ENCODE peak calls at places on chromosomes 12 and 14, in four cellular contexts. One of them, this sample, is unnamed.

GRCh38 chr14:50410921-50411320 is 14.2 kb upstream of the CDKL1 start:
- DNase-seq in A549: no peak
- DNase-seq in K562: no peak
- DNase-seq in WTC11: no peak
- DNase-seq in this sample: no peak

GRCh38 chr14:51365241-51365940 is 125.3 kb downstream of the TMX1 start:
- DNase-seq in A549: no peak
- DNase-seq in K562: no peak
- DNase-seq in WTC11: no peak
- DNase-seq in this sample: no peak

GRCh38 chr12:47989023-47989417 is 15.3 kb downstream of the COL2A1 start:
- DNase-seq in A549: no peak
- DNase-seq in K562: no peak
- DNase-seq in WTC11: no peak
- DNase-seq in this sample: no peak

GRCh38 chr12:63319386-63319785 is 168.4 kb upstream of the AVPR1A start:
- DNase-seq in A549: peak
- DNase-seq in K562: no peak
- DNase-seq in WTC11: no peak
- DNase-seq in this sample: no peak

GRCh38 chr12:8603858-8604257 is 8.8 kb downstream of the AICDA start:
- DNase-seq in A549: peak
- DNase-seq in K562: peak
- DNase-seq in WTC11: no peak
- DNase-seq in this sample: no peak

GRCh38 chr12:131092911-131093901 is 139.5 kb downstream of the ADGRD1 start:
- DNase-seq in A549: no peak
- DNase-seq in K562: no peak
- DNase-seq in WTC11: peak
- DNase-seq in this sample: no peak

GRCh38 chr12:21350975-21351374 is 16.3 kb upstream of the SLCO1A2 start:
- DNase-seq in A549: no peak
- DNase-seq in K562: peak
- DNase-seq in WTC11: no peak
- DNase-seq in this sample: peak

GRCh38 chr12:131137836-131138637 is 184.3 kb downstream of the ADGRD1 start:
- DNase-seq in A549: peak
- DNase-seq in K562: peak
- DNase-seq in WTC11: no peak
- DNase-seq in this sample: no peak

GRCh38 chr12:110355080-110355479 is 48.4 kb downstream of the ANAPC7 start:
- DNase-seq in A549: peak
- DNase-seq in K562: peak
- DNase-seq in WTC11: peak
- DNase-seq in this sample: peak

GRCh38 chr12:59084758-59085383 is 164.6 kb upstream of the LRIG3 start:
- DNase-seq in A549: no peak
- DNase-seq in K562: no peak
- DNase-seq in WTC11: peak
- DNase-seq in this sample: no peak

GRCh38 chr14:97705976-97706375 is 908.8 kb downstream of the VRK1 start:
- DNase-seq in A549: no peak
- DNase-seq in K562: no peak
- DNase-seq in WTC11: no peak
- DNase-seq in this sample: no peak

GRCh38 chr12:62732861-62733427 is 202.0 kb downstream of the PPM1H start:
- DNase-seq in A549: peak
- DNase-seq in K562: peak
- DNase-seq in WTC11: no peak
- DNase-seq in this sample: no peak

GRCh38 chr14:91257328-91258020 is 13.0 kb upstream of the GPR68 start:
- DNase-seq in A549: no peak
- DNase-seq in K562: peak
- DNase-seq in WTC11: no peak
- DNase-seq in this sample: no peak

GRCh38 chr12:89469361-89469760 is 55.2 kb downstream of the GALNT4 start:
- DNase-seq in A549: no peak
- DNase-seq in K562: no peak
- DNase-seq in WTC11: no peak
- DNase-seq in this sample: no peak

GRCh38 chr14:31122921-31123320 is 84.7 kb downstream of the HECTD1 start:
- DNase-seq in A549: no peak
- DNase-seq in K562: no peak
- DNase-seq in WTC11: no peak
- DNase-seq in this sample: no peak

GRCh38 chr14:94888108-94888507 is 118.2 kb upstream of the GSC start:
- DNase-seq in A549: no peak
- DNase-seq in K562: no peak
- DNase-seq in WTC11: no peak
- DNase-seq in this sample: no peak

GRCh38 chr12:75913502-75914110 is 118.0 kb downstream of the PHLDA1 start:
- DNase-seq in A549: no peak
- DNase-seq in K562: peak
- DNase-seq in WTC11: no peak
- DNase-seq in this sample: no peak

GRCh38 chr14:72024043-72024407 is 91.8 kb downstream of the RGS6 start:
- DNase-seq in A549: no peak
- DNase-seq in K562: peak
- DNase-seq in WTC11: peak
- DNase-seq in this sample: peak

GRCh38 chr14:75393794-75394193 is 34.0 kb upstream of the JDP2 start:
- DNase-seq in A549: no peak
- DNase-seq in K562: no peak
- DNase-seq in WTC11: no peak
- DNase-seq in this sample: no peak

DNA sequence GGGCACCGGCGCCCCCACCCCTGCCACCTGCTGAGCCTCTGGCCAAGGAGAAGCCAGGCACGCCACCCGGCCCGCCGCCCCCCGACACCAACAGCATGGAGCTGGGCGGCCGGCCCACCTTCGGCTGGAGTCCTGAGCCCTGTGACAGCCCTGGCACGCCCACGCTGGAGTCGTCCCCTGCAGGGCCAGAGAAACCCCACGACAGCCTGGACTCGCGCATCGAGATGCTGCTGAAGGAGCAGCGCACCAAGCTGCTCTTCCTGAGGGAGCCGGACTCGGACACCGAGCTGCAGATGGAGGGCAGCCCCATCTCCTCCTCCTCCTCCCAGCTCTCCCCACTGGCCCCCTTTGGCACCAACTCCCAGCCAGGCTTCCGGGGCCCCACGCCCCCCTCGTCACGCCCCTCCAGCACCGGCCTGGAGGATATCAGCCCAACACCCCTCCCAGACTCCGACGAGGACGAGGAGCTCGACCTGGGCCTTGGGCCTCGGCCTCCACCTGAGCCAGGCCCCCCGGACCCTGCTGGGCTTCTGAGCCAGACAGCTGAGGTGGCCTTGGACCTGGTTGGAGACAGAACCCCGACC is 6.5 kb downstream of the SETD1B start:
- DNase-seq in A549: no peak
- DNase-seq in K562: no peak
- DNase-seq in WTC11: no peak
- DNase-seq in this sample: no peak
- TF ChIP-seq HMGXB4 in A549: no peak
- TF ChIP-seq HMGXB4 in K562: no peak
- TF ChIP-seq HMGXB4 in WTC11: no peak
- TF ChIP-seq HMGXB4 in this sample: no peak

GRCh38 chr12:120265483-120266179 is at the start of gene PXN:
- DNase-seq in A549: peak
- DNase-seq in K562: peak
- DNase-seq in WTC11: peak
- DNase-seq in this sample: peak
- TF ChIP-seq CTCF in A549: peak
- TF ChIP-seq CTCF in K562: peak
- TF ChIP-seq CTCF in WTC11: peak
- TF ChIP-seq CTCF in this sample: peak

GRCh38 chr14:58465425-58465824 is 37.9 kb downstream of the KIAA0586 start:
- DNase-seq in A549: peak
- DNase-seq in K562: no peak
- DNase-seq in WTC11: no peak
- DNase-seq in this sample: peak
- TF ChIP-seq HMGXB4 in A549: no peak
- TF ChIP-seq HMGXB4 in K562: no peak
- TF ChIP-seq HMGXB4 in WTC11: no peak
- TF ChIP-seq HMGXB4 in this sample: no peak

GRCh38 chr12:52187206-52187605 is 4.6 kb downstream of the KRT80 start:
- DNase-seq in A549: no peak
- DNase-seq in K562: no peak
- DNase-seq in WTC11: no peak
- DNase-seq in this sample: no peak

GRCh38 chr12:52184813-52185212 is 7.0 kb downstream of the KRT80 start:
- DNase-seq in A549: no peak
- DNase-seq in K562: no peak
- DNase-seq in WTC11: no peak
- DNase-seq in this sample: no peak

GRCh38 chr12:52185400-52185967 is 6.3 kb downstream of the KRT80 start:
- DNase-seq in A549: no peak
- DNase-seq in K562: no peak
- DNase-seq in WTC11: no peak
- DNase-seq in this sample: no peak

GRCh38 chr12:52187640-52188039 is 4.2 kb downstream of the KRT80 start:
- DNase-seq in A549: no peak
- DNase-seq in K562: no peak
- DNase-seq in WTC11: no peak
- DNase-seq in this sample: no peak

GRCh38 chr12:52186135-52186840 is 5.5 kb downstream of the KRT80 start:
- DNase-seq in A549: no peak
- DNase-seq in K562: no peak
- DNase-seq in WTC11: no peak
- DNase-seq in this sample: peak
- TF ChIP-seq CTCF in A549: no peak
- TF ChIP-seq CTCF in K562: no peak
- TF ChIP-seq CTCF in WTC11: no peak
- TF ChIP-seq CTCF in this sample: no peak

GRCh38 chr14:100780646-100781355 is 45.1 kb upstream of the MEG3 start:
- DNase-seq in A549: no peak
- DNase-seq in K562: no peak
- DNase-seq in WTC11: no peak
- DNase-seq in this sample: no peak
- TF ChIP-seq HMGXB4 in A549: no peak
- TF ChIP-seq HMGXB4 in K562: no peak
- TF ChIP-seq HMGXB4 in WTC11: no peak
- TF ChIP-seq HMGXB4 in this sample: no peak

DNA sequence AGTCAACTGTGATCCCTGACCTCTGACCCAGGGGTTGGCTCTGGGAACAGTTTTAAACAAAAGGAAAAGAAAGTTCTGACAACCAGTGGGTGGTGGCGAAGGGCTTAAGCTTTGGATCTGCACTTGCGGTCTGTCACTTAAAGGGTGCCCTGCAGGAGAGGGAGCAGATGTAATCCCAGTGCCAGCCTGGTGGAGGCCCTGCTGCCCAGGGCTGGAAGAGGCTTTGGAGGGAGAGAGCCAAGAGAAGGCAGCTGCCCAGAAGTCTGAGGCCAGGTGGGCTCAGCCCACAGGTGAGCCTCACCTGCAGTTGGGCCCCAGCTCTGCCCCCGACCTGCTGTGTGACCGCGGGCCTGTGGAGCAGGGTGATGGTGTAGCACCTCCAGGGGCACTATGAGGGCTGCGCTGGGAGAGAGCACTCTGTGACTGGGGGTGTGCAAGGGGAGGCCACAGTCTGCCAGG is 19.1 kb downstream of the SH2B3 start:
- DNase-seq in A549: no peak
- DNase-seq in K562: no peak
- DNase-seq in WTC11: no peak
- DNase-seq in this sample: no peak
- TF ChIP-seq CTCF in A549: no peak
- TF ChIP-seq CTCF in K562: peak
- TF ChIP-seq CTCF in WTC11: peak
- TF ChIP-seq CTCF in this sample: no peak

DNA sequence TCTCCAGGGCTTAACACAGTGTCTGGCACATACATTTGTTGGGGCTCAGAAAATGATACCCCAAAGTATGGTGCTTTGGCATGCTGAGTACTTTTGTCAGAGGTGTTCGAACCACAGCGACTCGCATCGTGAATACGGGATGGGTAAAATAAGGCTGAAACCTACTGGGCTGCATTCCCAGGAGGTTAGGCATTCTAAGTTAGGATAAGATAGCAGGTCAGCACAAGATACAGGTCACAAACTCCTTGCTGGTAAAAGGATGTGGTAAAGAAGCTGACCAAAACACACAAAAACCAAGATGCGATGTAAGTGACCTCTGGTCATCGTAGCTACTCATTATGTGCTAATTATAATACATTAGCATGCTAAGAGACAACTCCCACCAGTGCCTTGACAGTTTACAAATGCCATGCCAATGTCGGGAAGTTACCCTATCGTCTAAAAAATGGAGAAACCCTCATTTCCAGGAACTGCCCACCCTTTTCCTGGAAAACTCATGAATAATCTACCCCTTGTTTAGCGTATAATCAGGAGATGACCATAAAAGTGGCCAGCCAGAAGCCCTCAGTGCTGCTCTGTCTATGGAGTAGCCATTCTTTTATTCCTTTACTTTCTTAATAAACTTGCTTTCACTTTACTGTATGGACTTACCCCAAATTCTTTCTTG is 3.3 kb upstream of the AEBP2 start:
- DNase-seq in A549: no peak
- DNase-seq in K562: no peak
- DNase-seq in WTC11: no peak
- DNase-seq in this sample: no peak
- TF ChIP-seq HMGXB4 in A549: no peak
- TF ChIP-seq HMGXB4 in K562: no peak
- TF ChIP-seq HMGXB4 in WTC11: no peak
- TF ChIP-seq HMGXB4 in this sample: no peak

DNA sequence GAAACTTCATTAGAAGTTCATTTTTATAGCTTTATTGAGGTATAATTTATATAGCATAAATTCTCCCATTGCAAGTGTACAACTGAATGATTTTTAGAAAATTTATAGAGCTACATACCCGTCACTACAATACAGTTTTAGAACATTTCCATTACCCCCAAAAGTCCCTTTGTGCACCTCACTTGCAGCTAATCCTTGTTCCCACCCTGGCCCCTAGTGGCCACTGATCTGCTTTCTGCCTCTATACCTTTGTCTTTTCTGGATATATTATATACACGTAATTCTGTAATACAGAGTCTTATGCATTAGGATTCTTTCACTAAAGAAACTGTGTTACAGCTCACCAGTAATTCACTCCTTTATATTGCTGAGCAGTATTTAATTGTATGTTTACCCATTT is 145.1 kb upstream of the DIO2 start:
- DNase-seq in A549: no peak
- DNase-seq in K562: no peak
- DNase-seq in WTC11: peak
- DNase-seq in this sample: peak
- TF ChIP-seq CTCF in A549: peak
- TF ChIP-seq CTCF in K562: no peak
- TF ChIP-seq CTCF in WTC11: peak
- TF ChIP-seq CTCF in this sample: no peak

This sample was measured in HepG2.